ENCODE peak calls at places on chromosomes 3 and 15, in five cellular contexts. B is body of pancreas, H is HCT116, J is left ventricle myocardium inferior, O is H1. P is an unnamed sample. For H3K36me3, the result is how much of the 10 kb centered on the place peaks cover.

GRCh38 chr3:88003115-88003755 is 55.6 kb downstream of the CGGBP1 start:
- DNase-seq in H (peak), O (no peak), B (peak), J (no peak), P (no peak)

GRCh38 chr3:45642731-45643152 is 46.5 kb upstream of the SACM1L start:
- DNase-seq in O (no peak), B (peak), H (no peak), J (no peak), P (peak)

GRCh38 chr15:91860498-91860897 is 7.0 kb downstream of the SLCO3A1 start:
- DNase-seq in H (no peak), B (no peak), J (no peak), O (no peak), P (no peak)

GRCh38 chr3:187929115-187929828 is 184.0 kb upstream of the BCL6 start:
- DNase-seq in H (no peak), B (no peak), O (no peak), J (no peak), P (no peak)

GRCh38 chr3:30492581-30493192 is 113.7 kb upstream of the TGFBR2 start:
- DNase-seq in H (no peak), B (no peak), J (no peak), O (no peak), P (no peak)

GRCh38 chr15:48010321-48010720 is 110.5 kb upstream of the SLC24A5 start:
- DNase-seq in B (no peak), O (no peak), H (no peak), J (no peak), P (no peak)

GRCh38 chr3:179268400-179269051 is 17.6 kb upstream of the KCNMB3 start:
- DNase-seq in B (no peak), O (no peak), J (no peak), H (no peak), P (no peak)

GRCh38 chr3:69695443-69695842 is 43.8 kb upstream of the MITF start:
- DNase-seq in H (no peak), O (no peak), B (no peak), J (no peak), P (no peak)

GRCh38 chr15:74845208-74845568 is 2.2 kb upstream of the ULK3 start:
- DNase-seq in B (no peak), J (no peak), H (no peak), O (no peak), P (no peak)

GRCh38 chr3:194268659-194269487 is 82.3 kb downstream of the CPN2 start:
- DNase-seq in O (no peak), H (no peak), J (no peak), B (peak), P (no peak)

GRCh38 chr3:32292085-32292796 is 53.8 kb downstream of the CMTM8 start:
- DNase-seq in B (no peak), H (no peak), O (no peak), J (no peak), P (no peak)

GRCh38 chr15:71807691-71808091 is 2.7 kb upstream of the NR2E3 start:
- DNase-seq in B (no peak), J (no peak), H (no peak), O (no peak), P (no peak)

GRCh38 chr3:124593442-124593829 is 136.8 kb upstream of the UMPS start:
- DNase-seq in B (no peak), H (no peak), O (no peak), J (no peak), P (no peak)

GRCh38 chr3:115396801-115397200 is 226.5 kb upstream of the GAP43 start:
- DNase-seq in J (no peak), H (no peak), O (no peak), B (no peak), P (no peak)

GRCh38 chr15:99076555-99077308 is 28.1 kb upstream of the SYNM start:
- DNase-seq in J (peak), B (peak), O (peak), H (peak), P (peak)

GRCh38 chr15:26891448-26891881 is 24.6 kb downstream of the GABRA5 start:
- DNase-seq in O (peak), B (peak), J (peak), H (no peak), P (no peak)

GRCh38 chr3:39531066-39531465 is 63.6 kb downstream of the MOBP start:
- DNase-seq in O (no peak), H (no peak), B (no peak), J (no peak), P (no peak)

GRCh38 chr3:46925585-46925934 is 48.0 kb downstream of the PTH1R start:
- DNase-seq in H (no peak), B (no peak), O (no peak), J (peak), P (peak)

GRCh38 chr3:140093742-140094141 is 158.8 kb downstream of the CLSTN2 start:
- DNase-seq in H (peak), B (peak), O (no peak), J (peak), P (no peak)

GRCh38 chr3:181330257-181330656 is 340.7 kb upstream of the DNAJC19 start:
- DNase-seq in B (no peak), O (no peak), J (no peak), H (no peak), P (no peak)

GRCh38 chr3:144362126-144362525 is 390.5 kb downstream of the DIPK2A start:
- DNase-seq in O (no peak), H (no peak), J (no peak), B (no peak), P (no peak)

GRCh38 chr3:129435367-129435766 is 4.4 kb downstream of the MBD4 start:
- DNase-seq in O (no peak), H (no peak), B (no peak), J (no peak), P (no peak)

GRCh38 chr15:74906193-74906449 is 530 bp downstream of the FAM219B start:
- DNase-seq in B (peak), J (no peak), O (no peak), H (no peak), P (no peak)

GRCh38 chr15:64092075-64092820 is 1.4 kb downstream of the CIAO2A start:
- DNase-seq in J (no peak), H (no peak), B (no peak), O (no peak), P (no peak)

GRCh38 chr3:32467333-32468070 is 35.1 kb downstream of the CMTM6 start:
- DNase-seq in H (no peak), O (no peak), J (peak), B (peak), P (peak)

GRCh38 chr3:177525987-177526712 is 328.9 kb upstream of the TBL1XR1 start:
- DNase-seq in H (no peak), O (no peak), J (no peak), B (peak), P (no peak)

GRCh38 chr15:70830615-70831014 is 23.3 kb downstream of the LARP6 start:
- DNase-seq in H (no peak), J (no peak), B (peak), O (no peak), P (no peak)

GRCh38 chr3:196016485-196016884 is 65.4 kb downstream of the TFRC start:
- DNase-seq in B (no peak), J (no peak), O (no peak), H (no peak), P (no peak)

GRCh38 chr15:58433597-58434333 is 2.0 kb downstream of the LIPC start:
- DNase-seq in B (no peak), J (no peak), H (no peak), O (no peak), P (no peak)

GRCh38 chr3:26768068-26768651 is 145.6 kb downstream of the LRRC3B start:
- DNase-seq in H (no peak), J (no peak), O (no peak), B (no peak), P (no peak)

DNA sequence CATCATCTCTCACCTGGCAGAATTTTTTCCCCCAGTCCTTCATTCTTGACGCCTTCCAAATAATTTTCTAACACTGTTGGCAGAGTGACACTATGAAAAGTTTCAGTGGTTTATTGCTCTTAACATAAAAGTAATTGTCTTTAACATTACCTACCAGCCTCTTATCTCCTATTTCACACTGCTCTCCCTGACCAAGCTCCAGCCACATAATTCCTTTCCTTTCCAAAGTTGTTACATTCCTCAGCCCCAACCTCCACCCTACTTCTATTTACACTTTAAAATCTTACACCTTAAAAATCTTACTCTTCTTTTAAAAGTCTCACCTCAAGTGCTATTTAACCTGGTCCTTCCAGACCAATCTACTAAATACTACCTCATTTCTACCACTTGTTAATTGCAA is 2.8 kb downstream of the DPPA4 start:
- DNase-seq in B (no peak), O (no peak), J (no peak), H (no peak), P (no peak)
- H3K36me3 ChIP-seq in B (under half), O (half or more), J (under half), H (under half), P (under half)

GRCh38 chr15:51046799-51047449 is 47.8 kb downstream of the TNFAIP8L3 start:
- DNase-seq in J (peak), H (no peak), O (no peak), B (peak), P (no peak)

GRCh38 chr15:51053571-51053970 is 41.1 kb downstream of the TNFAIP8L3 start:
- DNase-seq in J (no peak), O (no peak), H (no peak), B (no peak), P (no peak)

GRCh38 chr15:51054535-51054934 is 40.2 kb downstream of the TNFAIP8L3 start:
- DNase-seq in B (no peak), J (no peak), O (no peak), H (no peak), P (no peak)

GRCh38 chr15:51048308-51048707 is 46.4 kb downstream of the TNFAIP8L3 start:
- DNase-seq in O (no peak), J (no peak), H (no peak), B (no peak), P (no peak)

DNA sequence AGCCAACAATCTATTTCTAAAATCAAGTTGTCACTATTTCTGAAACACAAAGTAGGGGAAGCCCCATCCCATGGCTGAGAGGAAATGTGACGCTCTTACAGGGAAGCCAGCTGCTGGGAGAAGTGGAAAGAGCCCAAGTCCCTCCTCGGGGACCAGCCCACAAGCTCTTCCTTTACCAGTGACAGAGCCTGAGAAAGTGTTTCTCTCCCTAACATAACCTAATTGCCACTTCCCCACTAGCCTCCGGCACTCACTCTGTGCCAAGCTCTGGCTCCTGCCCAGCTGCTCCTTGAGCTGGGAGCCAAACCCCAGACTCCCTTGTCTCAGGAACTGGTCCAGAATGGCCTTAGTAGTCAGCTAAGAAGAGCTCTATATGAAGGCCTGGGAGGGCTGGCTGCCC is 42.9 kb downstream of the TNFAIP8L3 start:
- DNase-seq in H (no peak), O (no peak), J (peak), B (peak), P (peak)
- H3K27ac ChIP-seq in H (no peak), O (no peak), J (no peak), B (no peak), P (no peak)

GRCh38 chr3:183259087-183259486 is 6.0 kb downstream of the B3GNT5 start:
- DNase-seq in B (no peak), H (no peak), J (no peak), O (no peak), P (no peak)
- H3K36me3 ChIP-seq in B (under half), H (under half), J (under half), O (under half), P (under half)

GRCh38 chr15:65925338-65925737 is 56.0 kb downstream of the RAB11A start:
- DNase-seq in H (no peak), O (no peak), B (no peak), J (no peak), P (no peak)

GRCh38 chr15:65927545-65927944 is 58.3 kb downstream of the RAB11A start:
- DNase-seq in J (no peak), O (no peak), B (no peak), H (no peak), P (no peak)

GRCh38 chr15:65926899-65927298 is 57.6 kb downstream of the RAB11A start:
- DNase-seq in H (no peak), J (no peak), B (no peak), O (no peak), P (no peak)

GRCh38 chr15:65924004-65924403 is 54.7 kb downstream of the RAB11A start:
- DNase-seq in H (no peak), B (no peak), O (no peak), J (no peak), P (no peak)

DNA sequence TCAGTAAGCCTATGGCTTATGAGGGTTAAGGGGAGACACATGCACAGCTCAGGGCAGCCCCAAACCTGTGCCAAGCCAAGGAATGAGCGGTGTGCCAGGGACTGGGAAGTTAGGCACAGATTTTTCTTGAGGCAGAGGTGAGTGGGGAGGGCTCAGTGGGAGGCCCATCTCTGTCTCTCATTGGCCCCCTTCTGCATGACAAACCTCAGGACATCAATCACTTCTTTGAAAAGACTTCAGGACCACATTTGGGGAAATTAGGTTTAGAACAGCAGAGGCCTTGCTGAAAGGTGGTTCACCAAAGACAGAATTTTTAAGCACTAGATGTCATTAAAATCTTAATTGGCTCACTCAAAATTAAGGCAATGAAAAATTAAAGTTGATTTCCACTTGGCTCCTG is 57.2 kb downstream of the RAB11A start:
- DNase-seq in J (no peak), O (no peak), B (no peak), H (no peak), P (no peak)
- H3K27ac ChIP-seq in J (no peak), O (no peak), B (no peak), H (no peak), P (no peak)

GRCh38 chr3:15264486-15264885 is 58.4 kb downstream of the CAPN7 start:
- DNase-seq in O (no peak), B (no peak), J (no peak), H (no peak), P (no peak)
- H3K36me3 ChIP-seq in O (under half), B (under half), J (under half), H (under half), P (under half)

GRCh38 chr15:78045189-78045588 is 32.3 kb downstream of the TBC1D2B start:
- DNase-seq in H (no peak), O (no peak), J (no peak), B (no peak), P (no peak)
- H3K27ac ChIP-seq in H (no peak), O (no peak), J (peak), B (no peak), P (no peak)

DNA sequence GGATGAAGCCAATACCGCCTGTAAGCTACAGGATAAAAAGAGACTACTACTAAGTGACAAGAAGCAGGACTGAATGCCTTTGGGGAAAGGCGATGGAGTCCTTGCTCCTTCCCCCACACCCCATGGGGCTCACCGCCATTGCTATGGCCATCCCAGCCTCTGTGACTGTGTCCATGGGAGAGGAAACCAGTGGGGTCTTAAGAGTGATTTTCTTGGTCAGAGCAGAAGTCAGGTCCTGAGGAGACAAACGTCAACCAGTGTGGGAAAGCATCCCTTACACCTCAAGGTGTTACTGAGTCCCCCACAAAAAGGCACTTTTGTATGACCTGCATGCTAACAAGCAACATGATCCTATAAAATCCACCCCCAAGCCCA is 913 bp downstream of the IMPDH2 start:
- DNase-seq in H (no peak), J (no peak), B (no peak), O (no peak), P (no peak)
- H3K36me3 ChIP-seq in H (half or more), J (half or more), B (under half), O (half or more), P (half or more)

P was measured in upper lobe of right lung.